ENCODE peak calls at places on chromosomes 6 and 20, in eight cellular contexts. G, E, A, M, W, D, Z and J are unnamed samples.

GRCh38 chr6:43972915-43973304 is 154.3 kb downstream of the MRPL14 start:
- DNase-seq in Z (no peak), G (no peak), M (no peak), A (peak; percentile 96), W (no peak), D (no peak), E (peak; percentile 97), J (peak; percentile 40)

GRCh38 chr6:70059047-70059719 is 192.8 kb downstream of the COL19A1 start:
- DNase-seq in A (no peak), Z (no peak), E (no peak), G (no peak), D (no peak), W (no peak), M (no peak), J (no peak)

GRCh38 chr20:49865559-49865958 is 49.8 kb downstream of the SPATA2 start:
- DNase-seq in M (no peak), W (no peak), A (peak; percentile 74), G (no peak), Z (no peak), D (no peak), E (no peak), J (no peak)

GRCh38 chr20:59820204-59821041 is 113.0 kb downstream of the SYCP2 start:
- DNase-seq in W (no peak), D (no peak), G (no peak), A (peak; percentile 15), M (no peak), Z (no peak), E (no peak), J (peak; percentile 66)

GRCh38 chr20:24498641-24499040 is 29.2 kb downstream of the SYNDIG1 start:
- DNase-seq in A (no peak), E (no peak), M (no peak), W (no peak), D (no peak), G (no peak), Z (no peak), J (no peak)

GRCh38 chr6:143957679-143958274 is 50.3 kb downstream of the PLAGL1 start:
- DNase-seq in M (no peak), E (no peak), Z (peak; percentile 16), W (no peak), D (no peak), A (no peak), G (no peak), J (no peak)

GRCh38 chr6:52718535-52718934 is 44.7 kb downstream of the GSTA2 start:
- DNase-seq in A (peak; percentile 75), D (no peak), G (no peak), E (peak; percentile 12), M (no peak), Z (no peak), W (no peak), J (no peak)

GRCh38 chr6:168031411-168032382 is 34.2 kb downstream of the KIF25 start:
- DNase-seq in Z (no peak), G (no peak), A (peak; percentile 79), M (no peak), D (no peak), W (no peak), E (peak; percentile 50), J (no peak)

GRCh38 chr6:74091794-74092157 is 395.8 kb downstream of the CD109 start:
- DNase-seq in E (peak; percentile 38), A (no peak), M (no peak), G (no peak), W (no peak), Z (no peak), D (no peak), J (no peak)

GRCh38 chr6:162336359-162336758 is 391.2 kb downstream of the PRKN start:
- DNase-seq in Z (no peak), W (no peak), G (no peak), D (no peak), E (no peak), M (no peak), A (no peak), J (no peak)

GRCh38 chr6:98487612-98488011 is 346.8 kb upstream of the POU3F2 start:
- DNase-seq in W (peak; percentile 45), E (no peak), Z (peak; percentile 64), A (no peak), G (no peak), D (no peak), M (no peak), J (no peak)

GRCh38 chr6:145733770-145734169 is 1.6 kb downstream of the EPM2A start:
- DNase-seq in Z (peak; percentile 5), E (no peak), A (peak; percentile 33), M (peak; percentile 24), G (no peak), W (no peak), D (no peak), J (no peak)

DNA sequence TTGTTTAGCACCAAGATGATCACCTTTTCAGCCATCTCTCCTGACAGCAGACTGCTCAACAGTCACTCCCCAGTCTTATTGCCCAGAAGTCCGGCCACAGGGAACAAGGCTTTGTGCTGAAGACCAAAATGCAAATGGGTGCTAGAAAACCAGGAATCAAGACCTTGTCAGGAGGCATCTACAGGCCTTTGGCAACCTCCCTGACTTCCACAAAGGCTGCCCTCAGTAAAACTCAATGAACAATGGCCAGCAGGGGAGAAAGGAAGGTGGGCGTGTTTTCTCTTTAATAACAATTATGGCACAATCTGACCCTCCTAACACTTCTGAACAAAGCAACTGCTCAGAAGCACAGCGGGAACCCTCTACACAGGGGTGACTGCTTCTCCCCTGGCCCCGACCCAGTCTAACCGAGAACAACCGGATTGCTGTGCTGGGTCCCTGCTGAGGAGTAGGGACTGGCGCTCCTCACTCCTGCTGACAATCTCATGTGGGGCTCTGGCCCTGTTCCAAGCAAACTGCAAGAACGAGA is 41.6 kb downstream of the PLCG1 start:
- DNase-seq in D (no peak), E (no peak), Z (peak; percentile 23), W (no peak), G (no peak), M (no peak), A (no peak), J (no peak)
- H3K36me3 ChIP-seq in D (peaks cover 34% of the 10 kb centered on the region), E (peaks cover 5% of the 10 kb centered on the region), Z (no peaks in the 10 kb centered on the region), W (peaks cover 21% of the 10 kb centered on the region), G (peaks cover 11% of the 10 kb centered on the region), M (peaks cover 32% of the 10 kb centered on the region), A (no peaks in the 10 kb centered on the region), J (peaks cover 5% of the 10 kb centered on the region)

GRCh38 chr20:47541355-47541922 is 39.8 kb downstream of the NCOA3 start:
- DNase-seq in Z (no peak), D (no peak), E (no peak), A (no peak), M (no peak), W (no peak), G (no peak), J (no peak)

GRCh38 chr20:47543006-47543431 is 41.3 kb downstream of the NCOA3 start:
- DNase-seq in D (no peak), E (no peak), W (no peak), M (peak; percentile 21), G (no peak), A (peak; percentile 54), Z (peak; percentile 38), J (no peak)

GRCh38 chr20:47544852-47545251 is 43.2 kb downstream of the NCOA3 start:
- DNase-seq in W (no peak), E (no peak), D (no peak), Z (no peak), A (peak; percentile 54), M (no peak), G (no peak), J (no peak)

GRCh38 chr20:47544240-47544639 is 42.6 kb downstream of the NCOA3 start:
- DNase-seq in G (no peak), E (no peak), Z (no peak), W (no peak), D (no peak), A (peak; percentile 75), M (no peak), J (peak; percentile 36)

DNA sequence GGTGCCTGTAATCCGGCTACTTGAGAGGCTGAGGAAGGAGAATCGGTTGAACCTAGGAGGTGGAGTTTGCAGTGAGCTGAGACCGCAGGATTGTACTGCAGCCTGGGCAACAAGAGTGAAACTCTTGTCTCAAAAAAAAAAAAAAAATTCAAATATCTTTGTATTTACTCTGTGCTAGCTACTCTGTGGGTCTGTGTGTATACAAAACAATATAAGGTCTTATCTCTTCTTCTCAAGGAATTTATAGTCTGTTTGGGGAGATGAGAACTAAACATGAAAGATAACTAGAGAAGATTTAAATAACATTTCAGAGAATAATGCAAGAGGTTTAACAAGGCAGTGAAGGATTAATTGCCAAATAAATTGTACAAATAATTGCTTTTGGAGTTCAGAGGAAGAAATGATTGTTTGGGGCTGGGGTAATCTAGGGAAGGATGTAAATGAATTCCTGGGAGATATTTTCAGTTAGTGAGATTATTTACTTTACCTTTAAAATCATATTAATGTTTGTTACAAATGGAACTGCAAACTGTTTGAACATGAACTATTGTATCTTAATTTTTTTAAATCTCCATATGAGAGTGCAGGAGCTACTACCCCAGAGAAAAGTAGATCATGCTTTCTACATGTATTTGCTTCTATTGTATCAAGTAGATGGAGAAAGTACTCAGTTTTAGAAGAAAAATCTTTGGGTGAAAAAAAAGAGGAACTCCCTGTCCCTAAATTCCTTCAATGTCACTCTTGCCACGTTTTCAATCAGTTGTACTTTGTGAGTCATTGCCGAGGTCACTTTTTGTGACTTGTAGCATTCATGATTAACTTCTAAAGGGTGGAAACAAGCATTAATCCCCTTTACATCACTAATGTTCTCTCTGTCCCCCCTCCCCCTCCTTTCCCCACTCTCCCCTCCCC is 39.0 kb downstream of the NCOA3 start:
- DNase-seq in D (no peak), W (no peak), M (peak; percentile 46), A (peak; percentile 50), Z (no peak), E (peak; percentile 20), G (peak; percentile 24), J (no peak)
- H3K79me2 ChIP-seq in D (peaks cover 88% of the 10 kb centered on the region), W (peaks cover 97% of the 10 kb centered on the region), M (peaks cover 76% of the 10 kb centered on the region), A (peaks cover 98% of the 10 kb centered on the region), Z (peaks cover 98% of the 10 kb centered on the region), E (peaks cover 14% of the 10 kb centered on the region), G (peaks cover 49% of the 10 kb centered on the region), J (peaks cover 88% of the 10 kb centered on the region)

GRCh38 chr6:18141805-18142590 is 12.9 kb downstream of the TPMT start:
- DNase-seq in E (no peak), A (no peak), M (no peak), W (no peak), Z (peak; percentile 46), D (no peak), G (no peak), J (no peak)
- H3K36me3 ChIP-seq in E (no peaks in the 10 kb centered on the region), A (peaks cover 16% of the 10 kb centered on the region), M (peaks cover 82% of the 10 kb centered on the region), W (peaks cover 23% of the 10 kb centered on the region), Z (no peaks in the 10 kb centered on the region), D (peaks cover 14% of the 10 kb centered on the region), G (no peaks in the 10 kb centered on the region), J (no peaks in the 10 kb centered on the region)

GRCh38 chr20:535958-536357 is 7.6 kb downstream of the CSNK2A1 start:
- DNase-seq in Z (no peak), W (no peak), E (no peak), A (no peak), G (no peak), D (no peak), M (no peak), J (peak; percentile 30)
- H3K79me2 ChIP-seq in Z (peaks cover 100% of the 10 kb centered on the region), W (peaks cover 100% of the 10 kb centered on the region), E (peaks cover 97% of the 10 kb centered on the region), A (peaks cover 100% of the 10 kb centered on the region), G (peaks cover 100% of the 10 kb centered on the region), D (peaks cover 100% of the 10 kb centered on the region), M (peaks cover 100% of the 10 kb centered on the region), J (peaks cover 100% of the 10 kb centered on the region)